ENCODE peak calls at places on chromosome 19, in nine cellular contexts. X, B, Q, H, E, C, V, P and G are unnamed samples.

GRCh38 chr19:46372901-46373572 is 26.1 kb downstream of the PPP5C start:
- DNase-seq in P (peak), H (no peak), Q (peak), X (peak), C (no peak), B (peak), V (no peak), E (peak), G (no peak)

GRCh38 chr19:23482829-23483228 is 87.6 kb upstream of the ZNF91 start:
- DNase-seq in B (peak), V (no peak), P (no peak), C (no peak), E (no peak), X (no peak), Q (no peak), H (no peak), G (no peak)

GRCh38 chr19:30516586-30516985 is 144.4 kb downstream of the ZNF536 start:
- DNase-seq in X (no peak), H (no peak), V (no peak), Q (peak), P (no peak), C (no peak), B (peak), E (no peak), G (no peak)

GRCh38 chr19:48818234-48818823 is 7.5 kb upstream of the BCAT2 start:
- DNase-seq in B (no peak), P (peak), E (peak), X (peak), V (no peak), Q (peak), H (no peak), C (no peak), G (no peak)

GRCh38 chr19:648305-648704 is 8.6 kb downstream of the FGF22 start:
- DNase-seq in P (no peak), H (no peak), X (no peak), Q (no peak), E (no peak), V (no peak), B (no peak), C (no peak), G (no peak)

GRCh38 chr19:13983213-13983889 is 22.8 kb downstream of the RFX1 start:
- DNase-seq in V (no peak), P (no peak), Q (peak), X (peak), B (no peak), H (no peak), C (no peak), E (no peak), G (no peak)

GRCh38 chr19:35986664-35987570 is 8.1 kb upstream of the SDHAF1 start:
- DNase-seq in P (no peak), H (no peak), E (no peak), C (no peak), V (no peak), Q (peak), B (peak), X (peak), G (no peak)

GRCh38 chr19:33815410-33816340 is 19.0 kb downstream of the KCTD15 start:
- DNase-seq in X (no peak), P (peak), E (no peak), B (peak), H (peak), Q (no peak), C (peak), V (no peak), G (no peak)

GRCh38 chr19:46602392-46603194 is 1.5 kb downstream of the CALM3 start:
- DNase-seq in C (no peak), V (peak), B (peak), Q (no peak), X (peak), E (peak), H (no peak), P (no peak), G (no peak)

GRCh38 chr19:10766049-10766623 is 48.3 kb downstream of the DNM2 start:
- DNase-seq in H (no peak), P (peak), E (no peak), C (no peak), B (no peak), X (peak), V (no peak), Q (no peak), G (no peak)

GRCh38 chr19:58361900-58362271 is 665 bp downstream of the ZNF497 start:
- DNase-seq in E (peak), P (peak), B (no peak), H (peak), Q (peak), C (peak), X (peak), V (peak), G (no peak)

GRCh38 chr19:50777830-50778303 is 7.6 kb downstream of the GPR32 start:
- DNase-seq in C (peak), X (no peak), V (no peak), E (no peak), P (no peak), Q (no peak), B (no peak), H (no peak), G (no peak)

GRCh38 chr19:19860756-19861390 is 4.8 kb upstream of the ZNF253 start:
- DNase-seq in X (peak), Q (peak), P (peak), H (no peak), C (no peak), V (no peak), E (no peak), B (no peak), G (no peak)

GRCh38 chr19:5054551-5055456 is 85.9 kb downstream of the KDM4B start:
- DNase-seq in Q (no peak), C (no peak), V (no peak), B (no peak), X (no peak), E (no peak), P (no peak), H (peak), G (no peak)

GRCh38 chr19:28737021-28737525 is 475.9 kb downstream of the UQCRFS1 start:
- DNase-seq in B (no peak), V (no peak), E (no peak), Q (no peak), X (no peak), P (no peak), H (no peak), C (peak), G (peak)

GRCh38 chr19:45477713-45478453 is 10.1 kb downstream of the FOSB start:
- DNase-seq in Q (no peak), B (no peak), C (no peak), X (no peak), H (no peak), V (no peak), P (no peak), E (no peak), G (no peak)

GRCh38 chr19:6457958-6458694 is 1.5 kb downstream of the SLC25A23 start:
- DNase-seq in X (no peak), P (no peak), Q (no peak), C (no peak), V (no peak), B (no peak), H (no peak), E (peak), G (no peak)

GRCh38 chr19:20858218-20858617 is 64.8 kb upstream of the ZNF85 start:
- DNase-seq in C (no peak), H (no peak), P (no peak), X (no peak), V (no peak), E (no peak), B (no peak), Q (no peak), G (no peak)

GRCh38 chr19:13400296-13400695 is 106.0 kb downstream of the CACNA1A start:
- DNase-seq in B (no peak), Q (no peak), V (no peak), H (no peak), P (no peak), X (no peak), E (no peak), C (no peak), G (no peak)

GRCh38 chr19:16822648-16823047 is 6.5 kb upstream of the SIN3B start:
- DNase-seq in Q (no peak), X (no peak), V (no peak), H (no peak), B (no peak), C (no peak), P (no peak), E (no peak), G (no peak)
- TF ChIP-seq POLR2A in Q (no peak), X (no peak), V (no peak), H (no peak), B (no peak), C (no peak), P (no peak), E (no peak), G (no peak)

GRCh38 chr19:42313096-42313839 is at the start of gene TMEM145:
- DNase-seq in Q (no peak), C (peak), V (no peak), B (no peak), H (no peak), X (peak), P (peak), E (peak), G (peak)

GRCh38 chr19:42312370-42312769 is 739 bp upstream of the TMEM145 start:
- DNase-seq in Q (no peak), C (no peak), E (no peak), P (no peak), B (no peak), V (no peak), H (no peak), X (no peak), G (no peak)

GRCh38 chr19:42313840-42314755 is 989 bp downstream of the TMEM145 start:
- DNase-seq in B (no peak), E (no peak), V (no peak), C (no peak), H (no peak), X (no peak), Q (no peak), P (no peak), G (no peak)

GRCh38 chr19:42309686-42310085 is 3.4 kb upstream of the TMEM145 start:
- DNase-seq in Q (no peak), H (no peak), X (no peak), V (no peak), E (no peak), B (no peak), P (no peak), C (no peak), G (no peak)

GRCh38 chr19:42311612-42312160 is 1.4 kb upstream of the TMEM145 start:
- DNase-seq in V (no peak), B (no peak), X (no peak), Q (no peak), C (no peak), H (no peak), E (no peak), P (no peak), G (peak)
- TF ChIP-seq POLR2A in V (no peak), B (no peak), X (no peak), Q (no peak), C (no peak), H (no peak), E (no peak), P (no peak), G (no peak)

DNA sequence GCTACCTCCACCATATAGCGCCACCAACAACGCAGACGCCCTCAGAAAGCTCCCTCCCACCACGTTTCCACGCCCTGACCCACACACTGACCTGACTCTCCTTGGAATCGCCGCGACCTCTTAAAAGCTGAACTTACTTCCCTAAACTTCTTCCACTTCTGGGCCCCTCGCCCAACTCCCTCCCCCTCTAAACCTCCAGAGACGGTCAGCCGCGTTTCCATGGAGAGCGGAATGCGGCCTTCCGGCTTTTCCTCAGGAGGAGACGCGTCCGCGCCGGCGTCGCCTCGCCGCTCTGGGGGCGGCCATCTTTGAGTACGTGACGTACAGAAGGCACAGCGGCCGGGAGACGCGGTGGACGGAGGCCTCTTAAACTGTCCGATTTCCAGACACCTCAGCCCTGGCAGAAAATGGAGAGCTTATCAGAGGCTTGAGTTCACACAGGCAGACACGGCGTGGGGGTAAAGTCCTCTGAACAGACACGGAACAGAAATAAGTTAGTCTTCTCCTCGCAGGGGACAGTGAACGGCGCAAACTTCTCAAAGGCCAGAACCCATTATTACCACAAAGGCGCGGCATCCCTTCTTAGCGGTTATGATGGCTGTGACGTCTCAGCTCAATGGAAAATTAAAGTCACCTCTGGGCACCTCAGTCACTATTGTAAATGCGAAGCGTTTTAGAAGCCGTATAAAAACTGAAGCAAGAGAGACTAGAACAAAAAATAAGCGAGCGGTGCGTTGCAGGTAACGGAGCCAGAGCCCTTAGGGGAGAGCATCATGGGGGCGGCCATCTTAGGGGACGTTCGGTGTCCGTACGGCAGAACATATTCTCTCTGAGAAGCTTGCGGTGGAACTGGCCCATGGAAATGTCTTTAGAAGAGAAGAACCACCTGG is at the start of gene ZNF432:
- DNase-seq in X (peak), P (peak), C (peak), V (peak), H (peak), Q (peak), B (peak), E (peak), G (peak)
- TF ChIP-seq POLR2A in X (no peak), P (peak), C (peak), V (peak), H (peak), Q (peak), B (no peak), E (peak), G (peak)

DNA sequence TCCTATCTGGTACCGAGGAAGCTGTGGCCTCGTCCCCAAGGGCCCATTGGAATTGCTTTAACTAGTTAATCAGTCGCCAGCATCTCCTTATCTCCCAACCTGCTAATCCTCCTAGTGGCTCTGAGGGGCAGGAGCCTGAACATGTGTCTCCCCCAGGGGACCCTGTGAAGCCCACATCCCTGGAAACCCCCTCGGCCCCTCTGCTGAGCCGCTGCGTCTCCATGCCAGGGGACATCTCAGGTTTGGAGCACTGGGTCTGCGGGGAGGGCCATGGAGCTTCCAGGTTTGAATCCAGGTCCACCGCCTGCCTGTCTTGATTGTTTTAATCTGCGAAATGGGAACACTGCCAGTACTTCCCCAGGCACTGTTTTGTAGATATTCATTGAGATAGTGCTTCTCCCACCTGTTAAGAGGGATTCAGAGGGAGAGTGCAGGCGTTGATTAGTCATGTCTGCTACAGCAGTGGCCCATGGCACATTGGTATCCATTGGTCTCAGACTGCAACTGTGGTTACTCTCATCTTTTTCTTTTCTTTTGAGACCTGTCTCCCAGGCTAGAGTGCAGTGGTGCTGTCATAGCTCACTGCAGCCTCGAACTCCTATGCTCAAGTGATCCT is 6.4 kb downstream of the PNPLA6 start:
- DNase-seq in P (no peak), E (no peak), H (no peak), C (no peak), B (no peak), X (no peak), Q (no peak), V (no peak), G (no peak)
- TF ChIP-seq POLR2A in P (no peak), E (no peak), H (no peak), C (no peak), B (no peak), X (no peak), Q (no peak), V (no peak), G (no peak)

GRCh38 chr19:18532208-18532890 is 10.5 kb upstream of the ELL start:
- DNase-seq in H (no peak), B (no peak), P (no peak), Q (no peak), V (no peak), C (no peak), X (no peak), E (no peak), G (no peak)
- TF ChIP-seq POLR2A in H (no peak), B (no peak), P (no peak), Q (no peak), V (no peak), C (no peak), X (no peak), E (no peak), G (no peak)

DNA sequence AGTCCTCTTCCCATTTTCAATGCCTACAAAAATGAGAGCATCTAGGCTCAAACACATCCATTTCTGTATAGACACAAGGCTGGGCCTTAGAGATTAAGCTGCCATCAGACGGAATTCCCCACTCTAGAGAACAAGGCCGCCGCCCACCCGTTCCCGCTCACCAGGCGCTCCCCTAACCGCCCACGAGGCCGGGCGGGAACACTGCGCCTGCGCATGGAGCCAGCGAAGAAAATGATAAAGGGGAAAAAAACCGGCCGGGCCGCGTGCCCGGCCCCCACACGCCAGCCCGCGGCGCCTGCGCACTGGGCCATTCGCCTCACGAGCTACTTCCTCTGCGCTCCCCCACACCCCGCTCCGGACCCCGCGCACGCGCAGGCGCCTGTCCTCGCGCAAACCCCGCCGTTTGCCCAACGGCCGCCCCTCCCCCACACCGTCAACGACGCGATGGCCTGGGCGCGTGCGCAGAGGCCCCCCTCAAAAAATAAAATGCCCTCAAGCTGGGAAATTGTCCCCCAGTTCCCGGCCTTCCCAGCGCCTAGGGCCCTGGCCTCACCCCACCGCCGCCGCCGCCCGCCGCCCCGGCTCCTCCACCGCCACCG is 540 bp downstream of the HNRNPL start:
- DNase-seq in V (peak), C (peak), X (peak), Q (peak), E (peak), H (peak), P (peak), B (peak), G (peak)
- TF ChIP-seq POLR2A in V (peak), C (no peak), X (no peak), Q (no peak), E (no peak), H (no peak), P (no peak), B (no peak), G (no peak)